ENCODE peak calls at places on chromosomes 2 and 18, in four cellular contexts. Y is HCT116, Q is Panc1, P is HepG2. V is an unnamed sample.
A peak's percentile ranks its signal among the peaks of the same experiment; 100 is the strongest.

GRCh38 chr2:42321452-42322064 is 39.5 kb downstream of the COX7A2L start:
- DNase-seq in Y (no peak), Q (no peak), P (no peak), V (no peak)

GRCh38 chr18:79684283-79684631 is 4.7 kb downstream of the CTDP1 start:
- DNase-seq in Y (no peak), Q (no peak), P (no peak), V (no peak)

GRCh38 chr2:11701206-11701605 is 31.2 kb upstream of the NTSR2 start:
- DNase-seq in Y (no peak), Q (no peak), P (no peak), V (no peak)

GRCh38 chr18:51149605-51150429 is 47.7 kb downstream of the MEX3C start:
- DNase-seq in Y (no peak), Q (no peak), P (no peak), V (no peak)

GRCh38 chr2:135255208-135255607 is 203.1 kb downstream of the RAB3GAP1 start:
- DNase-seq in Y (no peak), Q (no peak), P (no peak), V (no peak)

GRCh38 chr18:58942486-58942885 is 77.8 kb downstream of the ZNF532 start:
- DNase-seq in Y (no peak), Q (no peak), P (no peak), V (no peak)

GRCh38 chr2:14944562-14945346 is 312.2 kb downstream of the LRATD1 start:
- DNase-seq in Y (peak; percentile 29), Q (peak; percentile 8), P (peak; percentile 58), V (peak; percentile 46)

GRCh38 chr18:50372743-50373142 is 2.1 kb upstream of the SKA1 start:
- DNase-seq in Y (no peak), Q (no peak), P (no peak), V (peak; percentile 15)

GRCh38 chr2:12935726-12936125 is 219.0 kb downstream of the TRIB2 start:
- DNase-seq in Y (no peak), Q (no peak), P (no peak), V (no peak)

GRCh38 chr2:86037795-86038192 is 67.9 kb downstream of the POLR1A start:
- DNase-seq in Y (no peak), Q (no peak), P (no peak), V (no peak)

GRCh38 chr2:139773720-139774277 is 993.6 kb upstream of the NXPH2 start:
- DNase-seq in Y (no peak), Q (no peak), P (no peak), V (no peak)

GRCh38 chr2:15959331-15960153 is 19.2 kb downstream of the MYCN start:
- DNase-seq in Y (no peak), Q (no peak), P (no peak), V (no peak)

GRCh38 chr2:167340322-167340721 is 452.0 kb downstream of the XIRP2 start:
- DNase-seq in Y (no peak), Q (no peak), P (no peak), V (no peak)

GRCh38 chr2:107337209-107337898 is 451.4 kb upstream of the ST6GAL2 start:
- DNase-seq in Y (no peak), Q (no peak), P (no peak), V (no peak)

GRCh38 chr2:237092506-237092905 is 6.8 kb downstream of the COPS8 start:
- DNase-seq in Y (no peak), Q (no peak), P (no peak), V (no peak)

GRCh38 chr2:205748660-205749059 is 66.4 kb downstream of the NRP2 start:
- DNase-seq in Y (no peak), Q (no peak), P (peak; percentile 47), V (no peak)

GRCh38 chr2:212958757-212959295 is 192.6 kb downstream of the IKZF2 start:
- DNase-seq in Y (no peak), Q (no peak), P (no peak), V (no peak)

GRCh38 chr2:239240480-239240881 is 160.3 kb downstream of the HDAC4 start:
- DNase-seq in Y (no peak), Q (no peak), P (no peak), V (no peak)

GRCh38 chr2:32484907-32485306 is 128.1 kb downstream of the BIRC6 start:
- DNase-seq in Y (peak; percentile 15), Q (peak; percentile 39), P (no peak), V (peak; percentile 29)

GRCh38 chr18:41853280-41853679 is 101.8 kb upstream of the PIK3C3 start:
- DNase-seq in Y (no peak), Q (no peak), P (no peak), V (no peak)

DNA sequence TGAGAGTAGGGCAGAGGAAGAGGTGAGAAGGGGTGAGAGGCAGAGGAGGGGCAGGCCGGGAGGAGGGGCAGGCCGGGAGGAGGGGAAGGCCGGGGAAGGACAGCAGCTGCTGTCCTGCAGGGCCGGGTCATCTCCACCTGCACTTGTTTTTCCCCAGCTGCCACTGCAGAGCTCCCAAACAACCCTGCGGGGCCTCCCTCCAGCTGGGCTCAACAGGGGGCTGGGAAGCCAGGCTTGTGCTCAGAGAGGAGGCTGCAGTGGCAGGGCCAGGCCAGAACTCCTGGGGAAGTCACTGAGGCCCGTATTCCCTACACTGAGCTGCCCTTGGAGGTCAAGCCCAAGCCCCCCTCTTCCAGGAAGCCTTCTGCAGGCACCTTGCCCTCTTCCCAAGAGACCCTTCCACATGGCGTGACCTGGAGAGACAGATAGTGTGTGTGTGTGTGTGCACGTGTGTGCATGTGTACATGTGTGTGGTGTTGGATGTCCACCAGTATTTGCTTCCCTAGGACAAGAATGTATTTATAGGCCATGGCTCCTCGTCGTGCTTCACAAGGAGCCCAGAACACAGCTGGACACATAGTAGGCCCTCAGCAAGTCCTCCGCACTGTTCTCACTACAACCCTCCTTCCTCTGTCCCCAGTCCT is 13.0 kb upstream of the ATP6V1B1 start:
- DNase-seq in Y (no peak), Q (no peak), P (no peak), V (no peak)
- TF ChIP-seq SIN3A in Y (no peak), Q (no peak), P (no peak), V (no peak)

GRCh38 chr18:61322265-61322873 is 10.9 kb upstream of the CDH20 start:
- DNase-seq in Y (peak; percentile 27), Q (peak; percentile 24), P (peak; percentile 42), V (peak; percentile 29)
- TF ChIP-seq SIN3A in Y (no peak), Q (no peak), P (no peak), V (no peak)

GRCh38 chr2:208501217-208501616 is 94.6 kb downstream of the PTH2R start:
- DNase-seq in Y (no peak), Q (no peak), P (peak; percentile 30), V (no peak)
- TF ChIP-seq SIN3A in Y (no peak), Q (no peak), P (no peak), V (no peak)

GRCh38 chr2:17635007-17635406 is 94.5 kb downstream of the VSNL1 start:
- DNase-seq in Y (no peak), Q (no peak), P (no peak), V (no peak)
- TF ChIP-seq SIN3A in Y (no peak), Q (no peak), P (no peak), V (no peak)

DNA sequence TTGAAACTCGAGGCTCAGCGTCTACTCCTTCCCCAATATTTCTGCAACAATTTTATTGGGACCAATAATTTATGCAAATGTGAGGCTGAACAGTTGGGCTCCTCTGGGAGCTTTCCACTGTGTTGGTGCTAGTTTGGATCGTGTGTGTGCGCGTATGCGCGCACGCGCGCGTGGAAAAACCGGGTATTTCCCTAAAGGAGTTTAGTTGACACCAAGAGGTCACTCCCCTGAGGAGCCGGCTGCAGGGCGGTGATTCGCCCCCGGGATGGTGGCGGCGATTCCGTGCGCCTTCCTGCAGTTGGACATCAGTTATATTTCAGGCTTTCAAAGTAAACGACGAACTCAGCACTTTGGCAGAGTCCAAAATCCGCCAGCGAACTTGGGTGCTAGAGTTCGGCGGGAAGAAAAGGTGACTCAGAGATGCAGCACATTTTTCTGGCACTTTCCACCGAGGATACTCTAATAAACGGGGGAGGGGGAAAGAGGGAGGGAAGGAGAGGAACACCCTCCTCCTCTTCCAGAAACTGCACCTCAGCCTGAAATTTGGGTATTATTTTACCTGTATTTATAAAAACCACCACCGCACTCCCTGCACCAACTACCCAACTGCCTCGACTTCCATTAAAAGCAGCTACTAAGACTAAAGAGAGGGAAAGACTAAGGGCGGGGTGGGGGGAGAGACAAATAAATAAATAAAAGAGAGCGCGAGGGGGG is 186.6 kb upstream of the FANCL start:
- DNase-seq in Y (no peak), Q (no peak), P (peak; percentile 12), V (peak; percentile 10)
- TF ChIP-seq SIN3A in Y (no peak), Q (no peak), P (no peak), V (no peak)

GRCh38 chr2:215750763-215751162 is 262.6 kb downstream of the MREG start:
- DNase-seq in Y (no peak), Q (no peak), P (no peak), V (no peak)

GRCh38 chr2:215748446-215748845 is 264.9 kb downstream of the MREG start:
- DNase-seq in Y (no peak), Q (no peak), P (no peak), V (no peak)

GRCh38 chr2:215751200-215751910 is 262.0 kb downstream of the MREG start:
- DNase-seq in Y (no peak), Q (no peak), P (peak; percentile 39), V (no peak)

GRCh38 chr2:215747244-215747620 is 266.1 kb downstream of the MREG start:
- DNase-seq in Y (no peak), Q (no peak), P (peak; percentile 26), V (no peak)

DNA sequence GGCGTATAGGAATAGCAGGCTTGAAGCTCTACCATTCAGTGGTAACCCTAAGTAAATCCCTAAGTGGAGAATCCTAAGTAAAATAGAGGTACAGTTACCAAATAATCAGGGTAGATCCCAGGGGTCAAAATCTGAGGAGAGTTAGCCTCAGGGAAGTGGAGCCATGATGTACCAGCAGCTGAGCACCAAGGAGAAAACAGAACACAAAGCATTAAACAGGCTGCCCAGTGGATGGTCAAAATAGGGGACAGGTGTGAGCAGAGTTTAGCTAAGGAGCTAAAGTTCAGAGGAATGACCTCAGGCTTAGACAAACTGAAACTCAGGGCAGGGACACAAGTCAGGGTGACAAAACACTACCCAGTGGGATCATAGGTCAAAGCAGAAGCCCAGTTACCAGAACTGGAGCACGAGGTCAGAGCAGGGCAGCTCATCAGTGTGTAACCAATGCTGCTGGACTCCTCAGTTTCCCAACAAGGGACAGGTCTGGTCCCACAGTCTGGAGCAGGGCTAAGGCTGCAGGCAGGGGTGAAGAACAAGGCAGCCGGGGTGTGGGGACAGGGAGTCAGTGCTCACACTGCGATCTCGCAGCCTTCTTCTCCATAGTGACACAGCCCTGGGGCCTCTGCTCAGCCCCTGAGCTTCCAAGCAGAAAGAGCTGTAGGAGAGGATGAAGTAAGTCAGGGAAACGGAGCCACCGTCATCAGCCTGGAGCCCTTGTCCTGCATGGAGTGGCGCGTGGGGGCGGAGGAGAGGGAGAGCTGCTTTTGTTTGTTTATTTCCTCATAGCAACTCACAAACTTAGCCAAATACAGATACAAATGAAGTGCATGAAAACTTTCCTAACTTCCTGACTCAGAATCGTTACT is 264.0 kb downstream of the MREG start:
- DNase-seq in Y (no peak), Q (no peak), P (peak; percentile 91), V (no peak)
- TF ChIP-seq SIN3A in Y (no peak), Q (no peak), P (no peak), V (no peak)

DNA sequence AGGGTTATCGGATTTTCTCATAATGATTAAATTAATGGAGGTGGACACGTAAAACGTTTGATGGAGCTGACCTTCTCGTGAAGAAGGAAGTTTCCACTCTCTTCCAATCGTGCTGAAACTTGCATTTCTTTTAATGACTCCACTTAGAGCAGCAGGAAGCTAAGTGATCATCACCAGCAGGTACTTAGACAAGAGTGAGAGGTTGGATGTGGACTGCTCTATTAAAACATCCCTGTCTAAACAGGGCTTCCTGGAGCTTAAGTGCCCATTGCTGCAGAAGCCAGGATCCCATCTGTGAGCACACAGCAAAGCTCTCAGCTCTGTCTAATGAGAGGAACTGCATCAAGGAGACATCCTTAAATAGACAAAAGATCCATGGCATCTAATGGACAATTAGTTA is 1539.5 kb upstream of the CELF4 start:
- DNase-seq in Y (no peak), Q (no peak), P (no peak), V (no peak)
- TF ChIP-seq SIN3A in Y (no peak), Q (no peak), P (no peak), V (no peak)